ENCODE peak calls at places on chromosomes 1 and 21, in eight cellular contexts. P, X, K, S, I, T, L and H are unnamed samples.
A peak's percentile ranks its signal among the peaks of the same experiment; 100 is the strongest.

GRCh38 chr1:230128569-230129269 is 61.7 kb downstream of the GALNT2 start:
- DNase-seq in S (no peak), K (no peak), T (no peak), P (no peak), I (no peak), X (no peak), L (no peak), H (no peak)

GRCh38 chr1:150876111-150876434 is 326 bp downstream of the ARNT start:
- DNase-seq in S (no peak), T (no peak), P (peak; percentile 87), K (peak; percentile 32), I (no peak), X (peak; percentile 58), L (no peak), H (peak; percentile 15)

GRCh38 chr1:62285984-62286481 is 33.2 kb downstream of the KANK4 start:
- DNase-seq in P (peak; percentile 60), T (no peak), L (peak; percentile 46), K (no peak), S (no peak), I (no peak), X (peak; percentile 59), H (no peak)

GRCh38 chr1:180444522-180444921 is 57.9 kb downstream of the ACBD6 start:
- DNase-seq in X (no peak), T (no peak), P (no peak), S (no peak), I (no peak), K (no peak), L (no peak), H (no peak)

GRCh38 chr1:154442006-154442740 is 37.0 kb downstream of the IL6R start:
- DNase-seq in X (no peak), L (peak; percentile 56), P (no peak), I (no peak), K (peak; percentile 73), T (no peak), S (no peak), H (no peak)

GRCh38 chr1:71796044-71796443 is 486.3 kb downstream of the NEGR1 start:
- DNase-seq in S (no peak), T (no peak), I (no peak), K (no peak), P (no peak), X (no peak), L (no peak), H (no peak)

GRCh38 chr1:26031196-26031902 is 9.8 kb downstream of the EXTL1 start:
- DNase-seq in L (no peak), T (no peak), P (no peak), K (no peak), I (no peak), S (no peak), X (no peak), H (no peak)

GRCh38 chr1:172220376-172220775 is 200.1 kb upstream of the C1orf105 start:
- DNase-seq in S (no peak), L (no peak), K (no peak), X (no peak), P (peak; percentile 95), T (no peak), I (no peak), H (no peak)

GRCh38 chr1:100613817-100614559 is 76.0 kb downstream of the GPR88 start:
- DNase-seq in I (peak; percentile 39), S (no peak), L (no peak), T (no peak), P (no peak), K (no peak), X (no peak), H (no peak)

GRCh38 chr1:229098361-229098760 is 172.6 kb upstream of the RAB4A start:
- DNase-seq in I (no peak), L (no peak), X (no peak), P (no peak), K (no peak), S (no peak), T (no peak), H (no peak)

GRCh38 chr21:40386301-40386911 is 460.6 kb downstream of the DSCAM start:
- DNase-seq in S (peak; percentile 65), T (no peak), I (peak; percentile 52), X (peak; percentile 17), L (peak; percentile 74), P (peak; percentile 62), K (no peak), H (no peak)

GRCh38 chr1:154809436-154810413 is 60.4 kb downstream of the KCNN3 start:
- DNase-seq in I (no peak), K (peak; percentile 46), S (no peak), P (no peak), L (no peak), X (no peak), T (no peak), H (no peak)

GRCh38 chr1:43246466-43247213 is 23.1 kb upstream of the TMEM125 start:
- DNase-seq in L (no peak), T (no peak), P (no peak), I (no peak), S (no peak), X (no peak), K (no peak), H (no peak)

GRCh38 chr1:109477821-109478220 is 5.9 kb upstream of the ATXN7L2 start:
- DNase-seq in S (no peak), P (no peak), T (no peak), L (no peak), X (no peak), K (no peak), I (no peak), H (no peak)

GRCh38 chr1:36657826-36658225 is 175.1 kb upstream of the CSF3R start:
- DNase-seq in L (no peak), X (no peak), I (no peak), P (no peak), T (no peak), S (no peak), K (no peak), H (no peak)

GRCh38 chr1:229323885-229324553 is 18.8 kb downstream of the CCSAP start:
- DNase-seq in S (no peak), K (no peak), P (no peak), I (no peak), T (no peak), L (no peak), X (no peak), H (no peak)

GRCh38 chr1:51612349-51612982 is 4.4 kb upstream of the OSBPL9 start:
- DNase-seq in X (no peak), P (no peak), T (no peak), L (no peak), I (no peak), S (no peak), K (no peak), H (no peak)

GRCh38 chr1:200090252-200091159 is 63.0 kb downstream of the NR5A2 start:
- DNase-seq in L (peak; percentile 45), K (peak; percentile 27), P (peak; percentile 9), T (no peak), I (no peak), S (no peak), X (no peak), H (no peak)

GRCh38 chr1:160777486-160778089 is 18.4 kb upstream of the LY9 start:
- DNase-seq in P (peak; percentile 19), I (peak; percentile 60), K (peak; percentile 14), X (no peak), L (peak; percentile 57), T (no peak), S (peak; percentile 4), H (no peak)

GRCh38 chr1:158179301-158180041 is 1.2 kb upstream of the CD1D start:
- DNase-seq in S (no peak), I (no peak), K (no peak), X (no peak), P (peak; percentile 29), T (no peak), L (no peak), H (no peak)

GRCh38 chr1:101365881-101366280 is 129.1 kb downstream of the S1PR1 start:
- DNase-seq in X (no peak), I (no peak), L (no peak), S (no peak), K (no peak), P (no peak), T (no peak), H (no peak)

GRCh38 chr1:13702425-13703127 is 2.6 kb downstream of the PRDM2 start:
- DNase-seq in X (no peak), T (no peak), L (no peak), P (no peak), K (no peak), S (no peak), I (no peak), H (peak; percentile 39)

GRCh38 chr1:207867136-207868081 is 43.5 kb downstream of the CD34 start:
- DNase-seq in L (no peak), S (no peak), K (no peak), X (peak; percentile 80), I (peak; percentile 40), P (no peak), T (no peak), H (no peak)

GRCh38 chr1:46494910-46495309 is 5.3 kb downstream of the DMBX1 start:
- DNase-seq in X (no peak), I (no peak), K (no peak), T (no peak), L (no peak), P (no peak), S (no peak), H (no peak)

GRCh38 chr1:33578557-33579448 is 106.4 kb downstream of the ZSCAN20 start:
- DNase-seq in I (no peak), L (no peak), X (no peak), T (no peak), P (no peak), S (no peak), K (no peak), H (no peak)